ENCODE peak calls at places on chromosome 17, in ten cellular contexts. H is sigmoid colon; S is thoracic aorta; U is IMR-90; W is coronary artery; P is effector memory CD4-positive, alpha-beta T cell; R is H9; A is GM23338; J is heart right ventricle; D is fibroblast of lung. Q is an unnamed sample.

GRCh38 chr17:3594976-3595375 is 14.2 kb downstream of the TRPV1 start:
- DNase-seq in H (no peak), S (no peak), U (no peak), W (no peak), P (no peak), R (no peak), A (no peak), J (no peak), D (peak; percentile 80), Q (no peak)

GRCh38 chr17:55347341-55347740 is 74.3 kb downstream of the MMD start:
- DNase-seq in H (no peak), S (no peak), U (no peak), W (no peak), P (no peak), R (no peak), A (no peak), J (no peak), D (no peak), Q (no peak)

GRCh38 chr17:55038291-55038690 is 69.7 kb downstream of the STXBP4 start:
- DNase-seq in H (no peak), S (no peak), U (no peak), W (no peak), P (no peak), R (no peak), A (no peak), J (no peak), D (no peak), Q (no peak)

GRCh38 chr17:8393470-8394231 is 4.0 kb downstream of the RNF222 start:
- DNase-seq in H (no peak), S (no peak), U (peak; percentile 21), W (no peak), P (peak; percentile 25), R (no peak), A (no peak), J (no peak), D (peak; percentile 21), Q (no peak)

GRCh38 chr17:77382966-77383612 is 242.3 kb downstream of the SEC14L1 start:
- DNase-seq in H (peak; percentile 74), S (no peak), U (peak; percentile 90), W (no peak), P (no peak), R (no peak), A (no peak), J (no peak), D (peak; percentile 65), Q (no peak)

GRCh38 chr17:60392845-60393702 is 1.1 kb upstream of the USP32 start:
- DNase-seq in H (peak; percentile 70), S (no peak), U (peak; percentile 60), W (no peak), P (peak; percentile 4), R (no peak), A (peak; percentile 26), J (peak; percentile 41), D (peak; percentile 73), Q (no peak)

GRCh38 chr17:28345420-28346198 is 10.0 kb downstream of the TNFAIP1 start:
- DNase-seq in H (no peak), S (no peak), U (no peak), W (no peak), P (no peak), R (no peak), A (no peak), J (peak; percentile 57), D (peak; percentile 64), Q (no peak)

GRCh38 chr17:7916799-7917198 is 710 bp upstream of the RNF227 start:
- DNase-seq in H (no peak), S (no peak), U (peak; percentile 80), W (no peak), P (no peak), R (no peak), A (no peak), J (no peak), D (peak; percentile 84), Q (no peak)

GRCh38 chr17:73126716-73127473 is 34.4 kb upstream of the SLC39A11 start:
- DNase-seq in H (no peak), S (no peak), U (peak; percentile 13), W (no peak), P (no peak), R (no peak), A (no peak), J (no peak), D (peak; percentile 12), Q (no peak)

GRCh38 chr17:33152793-33153192 is 140.3 kb downstream of the ASIC2 start:
- DNase-seq in H (no peak), S (no peak), U (no peak), W (no peak), P (no peak), R (no peak), A (peak; percentile 33), J (no peak), D (no peak), Q (no peak)

GRCh38 chr17:45942284-45942683 is 47.9 kb downstream of the MAPT start:
- DNase-seq in H (peak; percentile 95), S (peak; percentile 57), U (no peak), W (peak; percentile 80), P (no peak), R (no peak), A (peak; percentile 49), J (peak; percentile 82), D (no peak), Q (no peak)

GRCh38 chr17:32222621-32223020 is 43.0 kb upstream of the RHBDL3 start:
- DNase-seq in H (no peak), S (no peak), U (peak; percentile 15), W (no peak), P (no peak), R (no peak), A (no peak), J (no peak), D (peak; percentile 17), Q (peak; percentile 20)

DNA sequence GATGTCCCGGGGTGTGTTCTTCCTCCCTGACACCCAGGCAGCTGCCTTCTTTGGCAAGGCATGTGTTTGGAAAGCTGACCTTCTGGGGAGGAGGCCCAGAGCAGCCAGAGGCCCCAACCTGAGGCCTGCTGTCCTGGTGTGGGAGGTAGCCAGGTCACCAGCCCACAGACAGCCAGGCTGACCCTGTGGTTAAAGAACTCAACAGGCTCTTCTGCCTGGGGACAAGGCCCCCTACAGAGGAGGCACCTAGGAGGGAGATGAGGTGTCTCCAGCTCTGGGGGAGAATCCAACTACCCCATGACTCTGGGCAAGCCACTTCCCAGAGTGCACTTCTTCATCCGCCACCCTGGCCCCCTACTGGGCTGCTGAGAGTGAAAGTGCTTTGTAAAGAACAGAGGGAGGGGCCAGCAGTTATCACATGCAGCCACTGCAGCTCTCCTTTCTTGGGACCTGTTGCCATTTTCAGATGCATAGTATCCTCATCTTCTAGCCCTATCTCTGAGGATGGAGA is 13.1 kb upstream of the SREBF1 start:
- DNase-seq in H (no peak), S (no peak), U (peak; percentile 43), W (no peak), P (peak; percentile 52), R (peak; percentile 53), A (peak; percentile 63), J (peak; percentile 64), D (peak; percentile 47), Q (no peak)
- H3K27ac ChIP-seq in H (peak overlapping the region; percentile 76), S (peak overlapping the region; percentile 49), U (peak overlapping the region; percentile 9), W (peak overlapping the region; percentile 22), P (peak overlapping the region; percentile 80), R (no peak overlapping the region), A (no peak overlapping the region), J (peak overlapping the region; percentile 88), D (peak overlapping the region; percentile 54), Q (no peak overlapping the region)

GRCh38 chr17:80649672-80650338 is 105.2 kb downstream of the RPTOR start:
- DNase-seq in H (no peak), S (peak; percentile 65), U (peak; percentile 92), W (no peak), P (peak; percentile 18), R (peak; percentile 85), A (peak; percentile 88), J (peak; percentile 85), D (peak; percentile 88), Q (peak; percentile 29)

GRCh38 chr17:80647746-80648145 is 103.1 kb downstream of the RPTOR start:
- DNase-seq in H (no peak), S (no peak), U (peak; percentile 97), W (no peak), P (no peak), R (no peak), A (no peak), J (no peak), D (peak; percentile 95), Q (peak; percentile 10)

GRCh38 chr17:80650339-80650672 is 105.7 kb downstream of the RPTOR start:
- DNase-seq in H (no peak), S (no peak), U (no peak), W (no peak), P (no peak), R (no peak), A (no peak), J (no peak), D (no peak), Q (no peak)

GRCh38 chr17:80650751-80651173 is 106.1 kb downstream of the RPTOR start:
- DNase-seq in H (no peak), S (no peak), U (no peak), W (no peak), P (no peak), R (no peak), A (no peak), J (no peak), D (no peak), Q (no peak)

DNA sequence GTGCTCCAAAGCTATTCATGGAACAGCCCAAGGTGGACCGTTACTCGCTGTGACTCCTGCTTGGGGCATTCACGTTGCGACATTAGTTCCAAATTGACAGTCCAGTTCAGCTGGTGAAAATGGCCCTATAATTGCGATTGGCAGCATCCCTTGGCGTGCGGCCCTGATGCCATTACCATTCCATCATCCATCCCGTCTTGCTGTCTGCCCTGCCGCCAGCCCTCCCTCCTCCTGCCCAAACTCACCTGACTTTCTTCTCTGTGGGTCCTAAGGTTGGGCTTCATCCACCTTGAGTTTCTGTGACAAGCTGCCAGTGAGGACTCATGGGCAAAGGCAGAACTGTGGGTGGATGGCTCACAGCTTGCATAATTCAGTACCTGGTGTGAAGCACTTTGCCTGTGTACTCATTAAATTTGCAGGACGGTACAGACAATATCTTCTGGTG is 104.6 kb downstream of the RPTOR start:
- DNase-seq in H (no peak), S (no peak), U (no peak), W (no peak), P (no peak), R (no peak), A (no peak), J (no peak), D (no peak), Q (no peak)
- H3K27ac ChIP-seq in H (no peak overlapping the region), S (no peak overlapping the region), U (no peak overlapping the region), W (no peak overlapping the region), P (no peak overlapping the region), R (no peak overlapping the region), A (peak overlapping the region; percentile 64), J (peak overlapping the region; percentile 66), D (peak overlapping the region; percentile 81), Q (peak overlapping the region; percentile 43)

DNA sequence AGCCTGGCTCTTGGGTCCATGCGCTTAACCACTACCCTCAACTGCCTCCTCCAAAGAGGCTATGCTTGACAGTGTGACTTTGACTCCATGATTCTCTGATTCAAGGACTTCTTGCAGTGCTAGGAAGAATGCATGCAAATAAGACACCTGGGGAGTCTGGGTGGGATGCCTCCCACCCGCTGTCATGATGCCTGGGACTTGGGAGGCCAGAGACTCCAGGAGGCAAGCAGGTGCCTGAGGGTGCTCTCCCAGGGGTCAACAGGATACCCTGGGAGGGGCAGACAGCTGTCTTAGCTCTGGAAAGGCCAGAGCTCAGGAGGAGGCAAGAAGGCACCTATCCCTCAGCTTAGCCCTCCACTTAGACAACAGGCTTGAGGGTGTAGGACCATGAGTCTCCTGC is 38.4 kb downstream of the SRCIN1 start:
- DNase-seq in H (no peak), S (no peak), U (no peak), W (no peak), P (no peak), R (no peak), A (no peak), J (no peak), D (no peak), Q (no peak)
- H3K27ac ChIP-seq in H (no peak overlapping the region), S (no peak overlapping the region), U (no peak overlapping the region), W (no peak overlapping the region), P (no peak overlapping the region), R (no peak overlapping the region), A (no peak overlapping the region), J (no peak overlapping the region), D (no peak overlapping the region), Q (no peak overlapping the region)

GRCh38 chr17:18158022-18158600 is 25.5 kb upstream of the ALKBH5 start:
- DNase-seq in H (peak; percentile 96), S (peak; percentile 88), U (peak; percentile 85), W (peak; percentile 92), P (peak; percentile 90), R (peak; percentile 100), A (peak; percentile 99), J (peak; percentile 93), D (peak; percentile 87), Q (peak; percentile 73)
- H3K27ac ChIP-seq in H (peak overlapping the region; percentile 60), S (no peak overlapping the region), U (no peak overlapping the region), W (peak overlapping the region; percentile 43), P (peak overlapping the region; percentile 26), R (no peak overlapping the region), A (no peak overlapping the region), J (peak overlapping the region; percentile 61), D (peak overlapping the region; percentile 47), Q (no peak overlapping the region)

Q was measured in epithelial cell of prostate.